ENCODE peak calls at places on chromosomes 7 and 10, in six cellular contexts. One of them, this sample, is unnamed.

GRCh38 chr7:100830396-100830795 is 3.1 kb upstream of the EPHB4 start:
- DNase-seq in mammary epithelial cell: no peak
- DNase-seq in ovary: no peak
- DNase-seq in SK-N-SH: peak; percentile 3
- DNase-seq in A549: no peak
- DNase-seq in right lobe of liver: no peak
- DNase-seq in this sample: no peak

GRCh38 chr10:70478191-70479160 is at the start of gene PALD1:
- DNase-seq in A549: peak; percentile 61
- DNase-seq in mammary epithelial cell: no peak
- DNase-seq in SK-N-SH: peak; percentile 96
- DNase-seq in ovary: peak; percentile 77
- DNase-seq in right lobe of liver: peak; percentile 66
- DNase-seq in this sample: peak; percentile 91

GRCh38 chr10:29471483-29471859 is 163.3 kb downstream of the SVIL start:
- DNase-seq in mammary epithelial cell: peak; percentile 93
- DNase-seq in SK-N-SH: no peak
- DNase-seq in right lobe of liver: no peak
- DNase-seq in ovary: no peak
- DNase-seq in A549: no peak
- DNase-seq in this sample: no peak

GRCh38 chr7:22944506-22944905 is 69.4 kb downstream of the HYCC1 start:
- DNase-seq in mammary epithelial cell: no peak
- DNase-seq in SK-N-SH: no peak
- DNase-seq in A549: no peak
- DNase-seq in ovary: no peak
- DNase-seq in right lobe of liver: no peak
- DNase-seq in this sample: no peak

GRCh38 chr7:147700702-147701101 is 889.9 kb upstream of the C7orf33 start:
- DNase-seq in A549: no peak
- DNase-seq in SK-N-SH: no peak
- DNase-seq in mammary epithelial cell: no peak
- DNase-seq in ovary: no peak
- DNase-seq in right lobe of liver: no peak
- DNase-seq in this sample: no peak

GRCh38 chr7:104196161-104196560 is 11.7 kb downstream of the ORC5 start:
- DNase-seq in mammary epithelial cell: no peak
- DNase-seq in ovary: no peak
- DNase-seq in A549: no peak
- DNase-seq in SK-N-SH: no peak
- DNase-seq in right lobe of liver: no peak
- DNase-seq in this sample: no peak

GRCh38 chr7:5477723-5478531 is 54.3 kb upstream of the TNRC18 start:
- DNase-seq in mammary epithelial cell: no peak
- DNase-seq in ovary: no peak
- DNase-seq in SK-N-SH: peak; percentile 88
- DNase-seq in right lobe of liver: no peak
- DNase-seq in A549: no peak
- DNase-seq in this sample: no peak

GRCh38 chr7:157494506-157495176 is 157.8 kb downstream of the DNAJB6 start:
- DNase-seq in mammary epithelial cell: no peak
- DNase-seq in A549: no peak
- DNase-seq in right lobe of liver: peak; percentile 36
- DNase-seq in SK-N-SH: no peak
- DNase-seq in ovary: no peak
- DNase-seq in this sample: peak; percentile 58

GRCh38 chr10:78817361-78817760 is 251.4 kb upstream of the ZMIZ1 start:
- DNase-seq in A549: no peak
- DNase-seq in right lobe of liver: no peak
- DNase-seq in ovary: no peak
- DNase-seq in mammary epithelial cell: no peak
- DNase-seq in SK-N-SH: no peak
- DNase-seq in this sample: no peak

GRCh38 chr7:85464042-85464651 is 277.3 kb upstream of the SEMA3D start:
- DNase-seq in mammary epithelial cell: no peak
- DNase-seq in SK-N-SH: no peak
- DNase-seq in A549: no peak
- DNase-seq in right lobe of liver: no peak
- DNase-seq in ovary: no peak
- DNase-seq in this sample: no peak

GRCh38 chr7:142714375-142714774 is 34.9 kb upstream of the PRSS1 start:
- DNase-seq in ovary: no peak
- DNase-seq in right lobe of liver: no peak
- DNase-seq in mammary epithelial cell: no peak
- DNase-seq in A549: no peak
- DNase-seq in SK-N-SH: no peak
- DNase-seq in this sample: no peak

GRCh38 chr7:6106140-6106904 is 75.1 kb downstream of the ANKRD61 start:
- DNase-seq in A549: peak; percentile 78
- DNase-seq in mammary epithelial cell: peak; percentile 49
- DNase-seq in right lobe of liver: no peak
- DNase-seq in SK-N-SH: no peak
- DNase-seq in ovary: no peak
- DNase-seq in this sample: peak; percentile 56

GRCh38 chr7:36496576-36496975 is 106.9 kb downstream of the ANLN start:
- DNase-seq in mammary epithelial cell: peak; percentile 45
- DNase-seq in A549: no peak
- DNase-seq in ovary: no peak
- DNase-seq in SK-N-SH: no peak
- DNase-seq in right lobe of liver: no peak
- DNase-seq in this sample: no peak

GRCh38 chr7:99102361-99102760 is 41.5 kb downstream of the SMURF1 start:
- DNase-seq in A549: no peak
- DNase-seq in ovary: no peak
- DNase-seq in right lobe of liver: no peak
- DNase-seq in SK-N-SH: no peak
- DNase-seq in mammary epithelial cell: no peak
- DNase-seq in this sample: no peak

GRCh38 chr7:28551311-28551710 is 139.0 kb downstream of the CREB5 start:
- DNase-seq in A549: no peak
- DNase-seq in mammary epithelial cell: no peak
- DNase-seq in SK-N-SH: no peak
- DNase-seq in right lobe of liver: no peak
- DNase-seq in ovary: no peak
- DNase-seq in this sample: no peak

GRCh38 chr7:115124409-115124939 is 202.6 kb downstream of the MDFIC start:
- DNase-seq in mammary epithelial cell: no peak
- DNase-seq in ovary: no peak
- DNase-seq in right lobe of liver: no peak
- DNase-seq in SK-N-SH: no peak
- DNase-seq in A549: no peak
- DNase-seq in this sample: no peak

GRCh38 chr7:82234457-82235049 is 209.0 kb downstream of the CACNA2D1 start:
- DNase-seq in mammary epithelial cell: no peak
- DNase-seq in A549: peak; percentile 52
- DNase-seq in SK-N-SH: peak; percentile 22
- DNase-seq in right lobe of liver: no peak
- DNase-seq in ovary: no peak
- DNase-seq in this sample: no peak

GRCh38 chr7:130144632-130145171 is 60.5 kb downstream of the TMEM209 start:
- DNase-seq in SK-N-SH: no peak
- DNase-seq in right lobe of liver: no peak
- DNase-seq in mammary epithelial cell: peak; percentile 29
- DNase-seq in ovary: no peak
- DNase-seq in A549: peak; percentile 21
- DNase-seq in this sample: no peak

GRCh38 chr10:1100691-1101368 is 44.6 kb downstream of the WDR37 start:
- DNase-seq in mammary epithelial cell: no peak
- DNase-seq in SK-N-SH: peak; percentile 54
- DNase-seq in A549: no peak
- DNase-seq in right lobe of liver: no peak
- DNase-seq in ovary: no peak
- DNase-seq in this sample: no peak

GRCh38 chr7:823639-824038 is 8.6 kb upstream of the SUN1 start:
- DNase-seq in A549: no peak
- DNase-seq in SK-N-SH: peak; percentile 68
- DNase-seq in ovary: no peak
- DNase-seq in mammary epithelial cell: no peak
- DNase-seq in right lobe of liver: no peak
- DNase-seq in this sample: peak; percentile 53

GRCh38 chr7:30613366-30614325 is 19.0 kb downstream of the GARS1 start:
- DNase-seq in right lobe of liver: no peak
- DNase-seq in ovary: no peak
- DNase-seq in mammary epithelial cell: no peak
- DNase-seq in A549: no peak
- DNase-seq in SK-N-SH: no peak
- DNase-seq in this sample: no peak

GRCh38 chr7:143890558-143890957 is 11.4 kb downstream of the TCAF1 start:
- DNase-seq in A549: no peak
- DNase-seq in right lobe of liver: no peak
- DNase-seq in SK-N-SH: no peak
- DNase-seq in ovary: no peak
- DNase-seq in mammary epithelial cell: no peak
- DNase-seq in this sample: no peak

GRCh38 chr7:143891457-143891856 is 10.5 kb downstream of the TCAF1 start:
- DNase-seq in SK-N-SH: no peak
- DNase-seq in right lobe of liver: no peak
- DNase-seq in mammary epithelial cell: no peak
- DNase-seq in A549: no peak
- DNase-seq in ovary: no peak
- DNase-seq in this sample: no peak

GRCh38 chr7:143885951-143886350 is 16.0 kb downstream of the TCAF1 start:
- DNase-seq in mammary epithelial cell: no peak
- DNase-seq in right lobe of liver: peak; percentile 47
- DNase-seq in ovary: no peak
- DNase-seq in SK-N-SH: no peak
- DNase-seq in A549: no peak
- DNase-seq in this sample: no peak

GRCh38 chr7:143887078-143887477 is 14.9 kb downstream of the TCAF1 start:
- DNase-seq in A549: no peak
- DNase-seq in SK-N-SH: no peak
- DNase-seq in mammary epithelial cell: no peak
- DNase-seq in ovary: no peak
- DNase-seq in right lobe of liver: no peak
- DNase-seq in this sample: no peak

DNA sequence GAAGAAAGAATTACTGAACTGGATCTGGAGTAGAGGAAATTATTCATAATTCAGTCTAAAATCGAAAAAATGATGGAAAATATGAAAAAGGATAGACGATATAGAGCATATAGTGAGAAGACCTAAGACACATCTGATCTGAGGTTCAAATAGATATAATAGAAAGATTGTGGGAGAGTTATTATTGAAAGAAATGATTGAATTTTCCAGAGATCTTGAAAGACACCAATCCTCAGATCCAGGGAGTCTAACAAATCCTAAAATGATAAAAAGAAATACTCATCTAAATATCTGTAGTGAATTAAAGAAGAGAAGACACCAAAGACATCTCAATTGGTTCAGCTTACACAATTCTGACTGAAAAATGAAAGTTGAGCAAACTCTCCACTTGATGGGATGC is 12.9 kb downstream of the TCAF1 start:
- DNase-seq in SK-N-SH: no peak
- DNase-seq in right lobe of liver: no peak
- DNase-seq in A549: no peak
- DNase-seq in mammary epithelial cell: no peak
- DNase-seq in ovary: no peak
- DNase-seq in this sample: no peak
- H3K9me3 ChIP-seq in SK-N-SH: peaks cover 35% of the 10 kb centered on the region
- H3K9me3 ChIP-seq in right lobe of liver: no peaks in the 10 kb centered on the region
- H3K9me3 ChIP-seq in A549: peaks cover 12% of the 10 kb centered on the region
- H3K9me3 ChIP-seq in mammary epithelial cell: no peaks in the 10 kb centered on the region
- H3K9me3 ChIP-seq in ovary: no peaks in the 10 kb centered on the region
- H3K9me3 ChIP-seq in this sample: no peaks in the 10 kb centered on the region

GRCh38 chr10:43524434-43525247 is 49.8 kb downstream of the ZNF239 start:
- DNase-seq in SK-N-SH: no peak
- DNase-seq in mammary epithelial cell: no peak
- DNase-seq in right lobe of liver: no peak
- DNase-seq in ovary: no peak
- DNase-seq in A549: peak; percentile 6
- DNase-seq in this sample: no peak
- H3K9me3 ChIP-seq in SK-N-SH: peaks cover 17% of the 10 kb centered on the region
- H3K9me3 ChIP-seq in mammary epithelial cell: peaks cover 28% of the 10 kb centered on the region
- H3K9me3 ChIP-seq in right lobe of liver: peaks cover 32% of the 10 kb centered on the region
- H3K9me3 ChIP-seq in ovary: peaks cover 8% of the 10 kb centered on the region
- H3K9me3 ChIP-seq in A549: peaks cover 63% of the 10 kb centered on the region
- H3K9me3 ChIP-seq in this sample: peaks cover 35% of the 10 kb centered on the region

DNA sequence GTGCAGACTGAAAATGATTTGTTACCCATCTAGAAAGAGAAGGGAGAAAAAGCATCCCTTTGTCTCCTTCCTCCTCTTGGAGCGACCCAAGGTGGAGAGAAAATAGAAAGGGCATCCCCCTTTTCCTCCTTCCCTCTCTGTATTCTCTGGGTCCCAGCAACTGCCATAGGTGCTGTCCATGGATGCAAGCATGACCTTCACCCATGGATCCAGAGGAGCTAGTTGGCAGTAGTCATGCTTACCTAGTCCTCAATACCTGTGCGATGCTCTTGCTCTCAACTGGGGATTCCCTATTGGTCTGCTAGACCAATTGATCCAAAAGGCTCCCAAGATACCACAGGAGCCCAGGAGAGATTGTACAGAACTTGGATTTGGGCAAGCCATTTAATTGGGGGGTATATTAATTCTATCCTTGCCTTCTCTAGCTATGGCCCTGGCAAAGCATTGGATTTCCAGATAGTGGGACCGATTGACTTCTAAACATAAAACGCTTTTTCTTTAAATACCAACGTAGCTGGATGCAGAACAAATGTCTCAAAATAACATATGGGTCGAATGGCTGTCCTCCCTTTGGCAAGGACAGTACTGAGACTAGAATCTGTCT is 547.8 kb upstream of the IGFBP3 start:
- DNase-seq in ovary: no peak
- DNase-seq in SK-N-SH: peak; percentile 3
- DNase-seq in mammary epithelial cell: peak; percentile 25
- DNase-seq in right lobe of liver: no peak
- DNase-seq in A549: peak; percentile 46
- DNase-seq in this sample: no peak
- H3K9me3 ChIP-seq in ovary: peaks cover 23% of the 10 kb centered on the region
- H3K9me3 ChIP-seq in SK-N-SH: peaks cover 36% of the 10 kb centered on the region
- H3K9me3 ChIP-seq in mammary epithelial cell: peaks cover 38% of the 10 kb centered on the region
- H3K9me3 ChIP-seq in right lobe of liver: peaks cover 27% of the 10 kb centered on the region
- H3K9me3 ChIP-seq in A549: peaks cover 27% of the 10 kb centered on the region
- H3K9me3 ChIP-seq in this sample: peaks cover 46% of the 10 kb centered on the region

GRCh38 chr7:56537952-56538351 is 421.7 kb upstream of the NUPR2 start:
- DNase-seq in right lobe of liver: peak; percentile 58
- DNase-seq in A549: no peak
- DNase-seq in mammary epithelial cell: no peak
- DNase-seq in ovary: peak; percentile 59
- DNase-seq in SK-N-SH: peak; percentile 76
- DNase-seq in this sample: no peak
- H3K9me3 ChIP-seq in right lobe of liver: no peaks in the 10 kb centered on the region
- H3K9me3 ChIP-seq in A549: peaks cover 6% of the 10 kb centered on the region
- H3K9me3 ChIP-seq in mammary epithelial cell: peaks cover 48% of the 10 kb centered on the region
- H3K9me3 ChIP-seq in ovary: peaks cover 5% of the 10 kb centered on the region
- H3K9me3 ChIP-seq in SK-N-SH: no peaks in the 10 kb centered on the region
- H3K9me3 ChIP-seq in this sample: no peaks in the 10 kb centered on the region

GRCh38 chr10:7329219-7329618 is 81.6 kb downstream of the SFMBT2 start:
- DNase-seq in SK-N-SH: no peak
- DNase-seq in mammary epithelial cell: no peak
- DNase-seq in ovary: no peak
- DNase-seq in right lobe of liver: no peak
- DNase-seq in A549: no peak
- DNase-seq in this sample: no peak
- H3K9me3 ChIP-seq in SK-N-SH: no peaks in the 10 kb centered on the region
- H3K9me3 ChIP-seq in mammary epithelial cell: peaks cover 12% of the 10 kb centered on the region
- H3K9me3 ChIP-seq in ovary: peaks cover 3% of the 10 kb centered on the region
- H3K9me3 ChIP-seq in right lobe of liver: no peaks in the 10 kb centered on the region
- H3K9me3 ChIP-seq in A549: peaks cover 27% of the 10 kb centered on the region
- H3K9me3 ChIP-seq in this sample: no peaks in the 10 kb centered on the region

This sample was measured in sigmoid colon.